ENCODE peak calls at places on chromosomes 13 and 19, in seven cellular contexts. One of them, this sample, is unnamed.

GRCh38 chr19:13026478-13026999 is 31.3 kb downstream of the NFIX start:
- DNase-seq in PC-3: peak
- DNase-seq in GM23338: no peak
- DNase-seq in hepatocyte: peak
- DNase-seq in HCT116: no peak
- DNase-seq in neural progenitor cell: no peak
- DNase-seq in MM.1S: no peak
- DNase-seq in this sample: peak

GRCh38 chr19:55912916-55913315 is 19.2 kb downstream of the NLRP13 start:
- DNase-seq in PC-3: no peak
- DNase-seq in GM23338: no peak
- DNase-seq in hepatocyte: no peak
- DNase-seq in HCT116: no peak
- DNase-seq in neural progenitor cell: no peak
- DNase-seq in MM.1S: no peak
- DNase-seq in this sample: no peak

GRCh38 chr19:1447565-1447903 is 2.4 kb upstream of the APC2 start:
- DNase-seq in PC-3: no peak
- DNase-seq in GM23338: no peak
- DNase-seq in hepatocyte: no peak
- DNase-seq in HCT116: no peak
- DNase-seq in neural progenitor cell: no peak
- DNase-seq in MM.1S: no peak
- DNase-seq in this sample: no peak

GRCh38 chr13:41244555-41244954 is 18.8 kb downstream of the MTRF1 start:
- DNase-seq in PC-3: no peak
- DNase-seq in GM23338: peak
- DNase-seq in hepatocyte: no peak
- DNase-seq in HCT116: no peak
- DNase-seq in neural progenitor cell: no peak
- DNase-seq in MM.1S: no peak
- DNase-seq in this sample: peak

GRCh38 chr13:92547256-92547655 is 679.4 kb upstream of the GPC6 start:
- DNase-seq in PC-3: peak
- DNase-seq in GM23338: no peak
- DNase-seq in hepatocyte: no peak
- DNase-seq in HCT116: no peak
- DNase-seq in neural progenitor cell: no peak
- DNase-seq in MM.1S: no peak
- DNase-seq in this sample: no peak

GRCh38 chr13:49615844-49616687 is 12.2 kb upstream of the ARL11 start:
- DNase-seq in PC-3: no peak
- DNase-seq in GM23338: no peak
- DNase-seq in hepatocyte: no peak
- DNase-seq in HCT116: no peak
- DNase-seq in neural progenitor cell: no peak
- DNase-seq in MM.1S: no peak
- DNase-seq in this sample: peak

GRCh38 chr13:76886005-76886291 is 257 bp downstream of the KCTD12 start:
- DNase-seq in PC-3: no peak
- DNase-seq in GM23338: no peak
- DNase-seq in hepatocyte: no peak
- DNase-seq in HCT116: no peak
- DNase-seq in neural progenitor cell: no peak
- DNase-seq in MM.1S: no peak
- DNase-seq in this sample: no peak

GRCh38 chr19:13069415-13070369 is 33.0 kb downstream of the LYL1 start:
- DNase-seq in PC-3: no peak
- DNase-seq in GM23338: no peak
- DNase-seq in hepatocyte: no peak
- DNase-seq in HCT116: no peak
- DNase-seq in neural progenitor cell: no peak
- DNase-seq in MM.1S: no peak
- DNase-seq in this sample: no peak

GRCh38 chr19:45768644-45769053 is 403 bp downstream of the SIX5 start:
- DNase-seq in PC-3: no peak
- DNase-seq in GM23338: peak
- DNase-seq in hepatocyte: peak
- DNase-seq in HCT116: no peak
- DNase-seq in neural progenitor cell: peak
- DNase-seq in MM.1S: peak
- DNase-seq in this sample: peak

GRCh38 chr13:59409211-59409610 is 754.5 kb downstream of the DIAPH3 start:
- DNase-seq in PC-3: no peak
- DNase-seq in GM23338: peak
- DNase-seq in hepatocyte: peak
- DNase-seq in HCT116: no peak
- DNase-seq in neural progenitor cell: peak
- DNase-seq in MM.1S: no peak
- DNase-seq in this sample: no peak

GRCh38 chr19:11195169-11195568 is 2.2 kb downstream of the KANK2 start:
- DNase-seq in PC-3: no peak
- DNase-seq in GM23338: no peak
- DNase-seq in hepatocyte: no peak
- DNase-seq in HCT116: no peak
- DNase-seq in neural progenitor cell: no peak
- DNase-seq in MM.1S: no peak
- DNase-seq in this sample: peak

GRCh38 chr19:46133101-46133627 is 8.7 kb upstream of the IGFL3 start:
- DNase-seq in PC-3: peak
- DNase-seq in GM23338: peak
- DNase-seq in hepatocyte: peak
- DNase-seq in HCT116: peak
- DNase-seq in neural progenitor cell: peak
- DNase-seq in MM.1S: no peak
- DNase-seq in this sample: peak

GRCh38 chr13:79314652-79315051 is 91.4 kb downstream of the RBM26 start:
- DNase-seq in PC-3: no peak
- DNase-seq in GM23338: no peak
- DNase-seq in hepatocyte: no peak
- DNase-seq in HCT116: no peak
- DNase-seq in neural progenitor cell: no peak
- DNase-seq in MM.1S: no peak
- DNase-seq in this sample: no peak

GRCh38 chr13:52070929-52071523 is 46.5 kb downstream of the UTP14C start:
- DNase-seq in PC-3: no peak
- DNase-seq in GM23338: no peak
- DNase-seq in hepatocyte: no peak
- DNase-seq in HCT116: no peak
- DNase-seq in neural progenitor cell: no peak
- DNase-seq in MM.1S: no peak
- DNase-seq in this sample: peak

GRCh38 chr19:41999071-41999877 is 5.2 kb upstream of the ATP1A3 start:
- DNase-seq in PC-3: no peak
- DNase-seq in GM23338: peak
- DNase-seq in hepatocyte: no peak
- DNase-seq in HCT116: no peak
- DNase-seq in neural progenitor cell: peak
- DNase-seq in MM.1S: peak
- DNase-seq in this sample: peak

GRCh38 chr19:41997851-41998229 is 3.8 kb upstream of the ATP1A3 start:
- DNase-seq in PC-3: no peak
- DNase-seq in GM23338: peak
- DNase-seq in hepatocyte: no peak
- DNase-seq in HCT116: no peak
- DNase-seq in neural progenitor cell: no peak
- DNase-seq in MM.1S: no peak
- DNase-seq in this sample: no peak

GRCh38 chr19:41995959-41996797 is 2.1 kb upstream of the ATP1A3 start:
- DNase-seq in PC-3: no peak
- DNase-seq in GM23338: peak
- DNase-seq in hepatocyte: no peak
- DNase-seq in HCT116: no peak
- DNase-seq in neural progenitor cell: peak
- DNase-seq in MM.1S: no peak
- DNase-seq in this sample: peak

GRCh38 chr19:41998246-41999020 is 4.4 kb upstream of the ATP1A3 start:
- DNase-seq in PC-3: peak
- DNase-seq in GM23338: peak
- DNase-seq in hepatocyte: peak
- DNase-seq in HCT116: peak
- DNase-seq in neural progenitor cell: peak
- DNase-seq in MM.1S: peak
- DNase-seq in this sample: peak

GRCh38 chr19:41997121-41997850 is 3.3 kb upstream of the ATP1A3 start:
- DNase-seq in PC-3: peak
- DNase-seq in GM23338: peak
- DNase-seq in hepatocyte: peak
- DNase-seq in HCT116: no peak
- DNase-seq in neural progenitor cell: peak
- DNase-seq in MM.1S: peak
- DNase-seq in this sample: peak
- TF ChIP-seq EZH2 in PC-3: no peak
- TF ChIP-seq EZH2 in GM23338: no peak
- TF ChIP-seq EZH2 in hepatocyte: peak
- TF ChIP-seq EZH2 in HCT116: no peak
- TF ChIP-seq EZH2 in neural progenitor cell: peak
- TF ChIP-seq EZH2 in MM.1S: no peak
- TF ChIP-seq EZH2 in this sample: no peak

GRCh38 chr13:113360446-113360845 is 3.5 kb downstream of the GRTP1 start:
- DNase-seq in PC-3: no peak
- DNase-seq in GM23338: no peak
- DNase-seq in hepatocyte: no peak
- DNase-seq in HCT116: no peak
- DNase-seq in neural progenitor cell: no peak
- DNase-seq in MM.1S: no peak
- DNase-seq in this sample: no peak

GRCh38 chr13:113359556-113359955 is 4.4 kb downstream of the GRTP1 start:
- DNase-seq in PC-3: no peak
- DNase-seq in GM23338: no peak
- DNase-seq in hepatocyte: no peak
- DNase-seq in HCT116: no peak
- DNase-seq in neural progenitor cell: no peak
- DNase-seq in MM.1S: no peak
- DNase-seq in this sample: no peak

GRCh38 chr13:113358653-113359052 is 5.3 kb downstream of the GRTP1 start:
- DNase-seq in PC-3: no peak
- DNase-seq in GM23338: no peak
- DNase-seq in hepatocyte: peak
- DNase-seq in HCT116: no peak
- DNase-seq in neural progenitor cell: no peak
- DNase-seq in MM.1S: no peak
- DNase-seq in this sample: peak

GRCh38 chr13:113364371-113364932 is 522 bp upstream of the GRTP1 start:
- DNase-seq in PC-3: no peak
- DNase-seq in GM23338: no peak
- DNase-seq in hepatocyte: no peak
- DNase-seq in HCT116: no peak
- DNase-seq in neural progenitor cell: no peak
- DNase-seq in MM.1S: no peak
- DNase-seq in this sample: peak

GRCh38 chr13:113361406-113361805 is 2.5 kb downstream of the GRTP1 start:
- DNase-seq in PC-3: no peak
- DNase-seq in GM23338: no peak
- DNase-seq in hepatocyte: no peak
- DNase-seq in HCT116: no peak
- DNase-seq in neural progenitor cell: no peak
- DNase-seq in MM.1S: no peak
- DNase-seq in this sample: no peak
- H3K4me2 ChIP-seq in PC-3: no peak
- H3K4me2 ChIP-seq in GM23338: peak
- H3K4me2 ChIP-seq in hepatocyte: peak
- H3K4me2 ChIP-seq in HCT116: no peak
- H3K4me2 ChIP-seq in neural progenitor cell: no peak
- H3K4me2 ChIP-seq in MM.1S: no peak
- H3K4me2 ChIP-seq in this sample: no peak

DNA sequence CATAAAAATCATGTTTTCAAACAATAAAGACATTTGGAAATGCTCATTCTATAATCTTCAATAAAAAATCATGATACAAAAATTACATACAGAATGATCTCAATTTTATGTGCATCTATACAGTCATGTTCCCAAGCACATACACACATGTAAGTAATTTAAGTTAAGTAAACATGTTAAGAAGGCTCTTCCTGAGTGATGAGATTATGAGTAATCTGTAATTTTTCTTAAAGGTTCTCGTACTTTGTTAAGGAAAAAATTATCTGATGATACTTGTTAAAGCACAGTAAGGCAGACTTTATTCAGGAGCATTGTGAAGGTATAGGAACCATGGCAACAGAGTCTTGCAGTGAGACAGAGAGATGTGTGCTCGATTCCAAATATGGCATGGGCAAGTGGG is 30.0 kb upstream of the DLEU7 start:
- DNase-seq in PC-3: peak
- DNase-seq in GM23338: no peak
- DNase-seq in hepatocyte: no peak
- DNase-seq in HCT116: no peak
- DNase-seq in neural progenitor cell: no peak
- DNase-seq in MM.1S: no peak
- DNase-seq in this sample: peak
- TF ChIP-seq EZH2phosphoT487 in PC-3: no peak
- TF ChIP-seq EZH2phosphoT487 in GM23338: no peak
- TF ChIP-seq EZH2phosphoT487 in hepatocyte: no peak
- TF ChIP-seq EZH2phosphoT487 in HCT116: no peak
- TF ChIP-seq EZH2phosphoT487 in neural progenitor cell: no peak
- TF ChIP-seq EZH2phosphoT487 in MM.1S: no peak
- TF ChIP-seq EZH2phosphoT487 in this sample: no peak

GRCh38 chr19:42323852-42324654 is 1.4 kb upstream of the MEGF8 start:
- DNase-seq in PC-3: no peak
- DNase-seq in GM23338: peak
- DNase-seq in hepatocyte: no peak
- DNase-seq in HCT116: no peak
- DNase-seq in neural progenitor cell: peak
- DNase-seq in MM.1S: no peak
- DNase-seq in this sample: peak
- TF ChIP-seq EZH2 in PC-3: no peak
- TF ChIP-seq EZH2 in GM23338: peak
- TF ChIP-seq EZH2 in hepatocyte: peak
- TF ChIP-seq EZH2 in HCT116: no peak
- TF ChIP-seq EZH2 in neural progenitor cell: peak
- TF ChIP-seq EZH2 in MM.1S: peak
- TF ChIP-seq EZH2 in this sample: peak